ENCODE peak calls at places on chromosomes 13 and 19, in six cellular contexts. One of them, this sample, is unnamed.
A peak's percentile ranks its signal among the peaks of the same experiment; 100 is the strongest.

GRCh38 chr13:76965759-76966421 is 17.6 kb downstream of the ACOD1 start:
- DNase-seq in right lobe of liver: no peak
- DNase-seq in mucosa of gallbladder: peak; percentile 50
- DNase-seq in activated CD4-positive, alpha-beta T cell treated with anti-CD3 and anti-CD28 coated beads, Interleukin-2, amount 10 ng/mL, durations not matched to agents 7 days and 5 days: no peak
- DNase-seq in GM18507: no peak
- DNase-seq in fibroblast of mammary gland: peak; percentile 73
- DNase-seq in this sample: no peak

GRCh38 chr13:109271991-109272454 is 514.4 kb downstream of the IRS2 start:
- DNase-seq in fibroblast of mammary gland: peak; percentile 70
- DNase-seq in mucosa of gallbladder: no peak
- DNase-seq in right lobe of liver: no peak
- DNase-seq in GM18507: no peak
- DNase-seq in activated CD4-positive, alpha-beta T cell treated with anti-CD3 and anti-CD28 coated beads, Interleukin-2, amount 10 ng/mL, durations not matched to agents 7 days and 5 days: no peak
- DNase-seq in this sample: no peak

GRCh38 chr13:42146359-42146758 is 97.9 kb downstream of the DGKH start:
- DNase-seq in right lobe of liver: no peak
- DNase-seq in GM18507: no peak
- DNase-seq in fibroblast of mammary gland: no peak
- DNase-seq in mucosa of gallbladder: no peak
- DNase-seq in activated CD4-positive, alpha-beta T cell treated with anti-CD3 and anti-CD28 coated beads, Interleukin-2, amount 10 ng/mL, durations not matched to agents 7 days and 5 days: no peak
- DNase-seq in this sample: no peak

GRCh38 chr13:112060899-112061366 is 6.0 kb upstream of the SOX1 start:
- DNase-seq in mucosa of gallbladder: no peak
- DNase-seq in fibroblast of mammary gland: no peak
- DNase-seq in GM18507: no peak
- DNase-seq in activated CD4-positive, alpha-beta T cell treated with anti-CD3 and anti-CD28 coated beads, Interleukin-2, amount 10 ng/mL, durations not matched to agents 7 days and 5 days: no peak
- DNase-seq in right lobe of liver: no peak
- DNase-seq in this sample: no peak

GRCh38 chr13:26502826-26503225 is 54.7 kb upstream of the WASF3 start:
- DNase-seq in activated CD4-positive, alpha-beta T cell treated with anti-CD3 and anti-CD28 coated beads, Interleukin-2, amount 10 ng/mL, durations not matched to agents 7 days and 5 days: peak; percentile 14
- DNase-seq in mucosa of gallbladder: no peak
- DNase-seq in fibroblast of mammary gland: peak; percentile 94
- DNase-seq in right lobe of liver: no peak
- DNase-seq in GM18507: no peak
- DNase-seq in this sample: no peak

GRCh38 chr13:90315061-90315460 is 1032.4 kb upstream of the MIR17HG start:
- DNase-seq in activated CD4-positive, alpha-beta T cell treated with anti-CD3 and anti-CD28 coated beads, Interleukin-2, amount 10 ng/mL, durations not matched to agents 7 days and 5 days: no peak
- DNase-seq in fibroblast of mammary gland: no peak
- DNase-seq in mucosa of gallbladder: no peak
- DNase-seq in right lobe of liver: no peak
- DNase-seq in GM18507: no peak
- DNase-seq in this sample: no peak

GRCh38 chr13:97977376-97977705 is 23.9 kb downstream of the IPO5 start:
- DNase-seq in activated CD4-positive, alpha-beta T cell treated with anti-CD3 and anti-CD28 coated beads, Interleukin-2, amount 10 ng/mL, durations not matched to agents 7 days and 5 days: no peak
- DNase-seq in fibroblast of mammary gland: peak; percentile 25
- DNase-seq in GM18507: no peak
- DNase-seq in right lobe of liver: no peak
- DNase-seq in mucosa of gallbladder: no peak
- DNase-seq in this sample: no peak

GRCh38 chr13:74036373-74036772 is 97.8 kb downstream of the KLF12 start:
- DNase-seq in right lobe of liver: no peak
- DNase-seq in GM18507: no peak
- DNase-seq in fibroblast of mammary gland: no peak
- DNase-seq in activated CD4-positive, alpha-beta T cell treated with anti-CD3 and anti-CD28 coated beads, Interleukin-2, amount 10 ng/mL, durations not matched to agents 7 days and 5 days: no peak
- DNase-seq in mucosa of gallbladder: no peak
- DNase-seq in this sample: peak; percentile 14

GRCh38 chr19:9782282-9782681 is 13.7 kb upstream of the ZNF846 start:
- DNase-seq in GM18507: no peak
- DNase-seq in mucosa of gallbladder: no peak
- DNase-seq in activated CD4-positive, alpha-beta T cell treated with anti-CD3 and anti-CD28 coated beads, Interleukin-2, amount 10 ng/mL, durations not matched to agents 7 days and 5 days: no peak
- DNase-seq in right lobe of liver: no peak
- DNase-seq in fibroblast of mammary gland: peak; percentile 23
- DNase-seq in this sample: no peak

GRCh38 chr13:42696191-42696590 is 85.2 kb upstream of the FAM216B start:
- DNase-seq in mucosa of gallbladder: no peak
- DNase-seq in right lobe of liver: no peak
- DNase-seq in GM18507: no peak
- DNase-seq in activated CD4-positive, alpha-beta T cell treated with anti-CD3 and anti-CD28 coated beads, Interleukin-2, amount 10 ng/mL, durations not matched to agents 7 days and 5 days: no peak
- DNase-seq in fibroblast of mammary gland: peak; percentile 77
- DNase-seq in this sample: no peak

This sample was measured in LNCaP clone FGC.